ENCODE peak calls at places on chromosomes 11 and 22, in ten cellular contexts. P is OCI-LY7, B is natural killer cell, C is HCT116, X is heart right ventricle, I is mesothelial cell of epicardium, F is cardiac muscle cell, R is left lung, M is BE2C, L is cardiac fibroblast. Y is an unnamed sample.

GRCh38 chr11:20360650-20361049 is 2.9 kb upstream of the HTATIP2 start:
- DNase-seq in P (peak; percentile 19), B (no peak), C (no peak), X (no peak), I (no peak), F (no peak), R (no peak), M (no peak), L (peak; percentile 58), Y (no peak)

GRCh38 chr22:19937616-19938473 is 3.7 kb upstream of the COMT start:
- DNase-seq in P (no peak), B (no peak), C (no peak), X (no peak), I (no peak), F (no peak), R (peak; percentile 57), M (no peak), L (no peak), Y (no peak)

GRCh38 chr11:35555238-35555887 is 29.9 kb upstream of the PAMR1 start:
- DNase-seq in P (no peak), B (no peak), C (no peak), X (no peak), I (no peak), F (no peak), R (no peak), M (no peak), L (no peak), Y (no peak)

GRCh38 chr22:47548953-47549740 is 786.7 kb downstream of the TBC1D22A start:
- DNase-seq in P (no peak), B (no peak), C (no peak), X (no peak), I (no peak), F (no peak), R (no peak), M (no peak), L (no peak), Y (no peak)

GRCh38 chr11:87173185-87174039 is 135.7 kb downstream of the TMEM135 start:
- DNase-seq in P (no peak), B (no peak), C (peak; percentile 56), X (no peak), I (no peak), F (no peak), R (no peak), M (no peak), L (peak; percentile 63), Y (no peak)

GRCh38 chr11:78417175-78417887 is at the start of gene GAB2:
- DNase-seq in P (no peak), B (no peak), C (no peak), X (no peak), I (no peak), F (no peak), R (peak; percentile 53), M (no peak), L (no peak), Y (no peak)

GRCh38 chr11:17423533-17424310 is 35.3 kb upstream of the KCNJ11 start:
- DNase-seq in P (no peak), B (no peak), C (no peak), X (no peak), I (no peak), F (no peak), R (no peak), M (no peak), L (no peak), Y (no peak)

GRCh38 chr11:503179-503981 is 3.7 kb downstream of the RNH1 start:
- DNase-seq in P (no peak), B (no peak), C (no peak), X (no peak), I (no peak), F (no peak), R (peak; percentile 83), M (no peak), L (peak; percentile 86), Y (no peak)

GRCh38 chr11:18705651-18706281 is 7.2 kb downstream of the TMEM86A start:
- DNase-seq in P (no peak), B (no peak), C (no peak), X (no peak), I (no peak), F (peak; percentile 46), R (peak; percentile 48), M (peak; percentile 14), L (no peak), Y (no peak)

GRCh38 chr11:125968363-125968762 is 22.5 kb downstream of the VSIG10L2 start:
- DNase-seq in P (no peak), B (no peak), C (no peak), X (no peak), I (no peak), F (no peak), R (no peak), M (no peak), L (peak; percentile 14), Y (no peak)

GRCh38 chr11:111554532-111554931 is 14.0 kb downstream of the LAYN start:
- DNase-seq in P (no peak), B (no peak), C (no peak), X (no peak), I (no peak), F (no peak), R (no peak), M (no peak), L (no peak), Y (no peak)

DNA sequence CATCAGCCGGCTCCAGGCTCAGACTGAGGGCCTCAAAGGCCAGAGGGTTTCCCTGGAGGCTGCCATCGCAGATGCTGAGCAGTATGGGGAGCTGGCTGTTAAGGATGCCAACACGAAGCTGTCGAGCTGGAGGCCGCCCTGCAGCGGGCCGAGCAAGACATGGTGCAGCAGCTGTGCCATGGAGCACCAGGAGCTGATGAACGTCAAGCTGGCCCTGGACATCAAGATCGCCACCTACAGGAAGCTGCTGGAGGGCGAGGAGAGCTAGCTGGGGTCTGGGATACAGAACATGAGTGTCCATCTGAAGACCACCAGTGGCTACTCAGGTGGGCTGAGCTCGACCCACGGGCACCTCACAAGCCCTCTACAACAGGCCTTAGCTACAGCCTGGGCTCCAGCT is 4.0 kb upstream of the SCUBE2 start:
- DNase-seq in P (no peak), B (no peak), C (no peak), X (no peak), I (no peak), F (no peak), R (no peak), M (no peak), L (no peak), Y (no peak)
- TF ChIP-seq CTCF in P (peak; percentile 47), B (no peak), C (peak; percentile 47), X (peak; percentile 20), I (no peak), F (peak; percentile 26), R (no peak), M (peak; percentile 35), L (no peak), Y (no peak)

DNA sequence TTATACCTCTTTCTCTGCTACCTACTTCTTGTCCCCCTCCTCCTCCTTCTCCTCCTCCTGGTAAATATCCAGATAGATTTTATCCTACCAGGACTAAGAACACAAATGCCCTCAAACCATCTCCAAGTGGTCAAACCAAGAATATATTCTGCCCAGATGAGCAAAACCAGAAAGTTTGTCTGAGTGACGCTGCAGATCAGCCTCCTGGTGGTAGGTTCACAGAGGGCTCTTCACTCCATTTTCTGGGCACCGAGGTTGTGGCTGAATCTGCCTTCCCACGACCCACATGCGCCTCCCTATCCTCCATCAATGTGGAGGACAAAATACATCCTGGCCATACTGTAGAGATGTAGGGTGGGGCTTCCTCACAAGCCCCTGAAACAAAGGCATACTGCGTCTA is 543.6 kb downstream of the MN1 start:
- DNase-seq in P (no peak), B (no peak), C (no peak), X (no peak), I (no peak), F (no peak), R (no peak), M (no peak), L (no peak), Y (no peak)
- TF ChIP-seq CTCF in P (no peak), B (no peak), C (peak; percentile 26), X (no peak), I (no peak), F (peak; percentile 21), R (no peak), M (peak; percentile 27), L (no peak), Y (no peak)

GRCh38 chr11:76265771-76266241 is 59.5 kb upstream of the WNT11 start:
- DNase-seq in P (no peak), B (no peak), C (no peak), X (no peak), I (no peak), F (no peak), R (no peak), M (no peak), L (peak; percentile 39), Y (no peak)
- TF ChIP-seq CTCF in P (no peak), B (no peak), C (no peak), X (no peak), I (no peak), F (no peak), R (no peak), M (no peak), L (no peak), Y (no peak)

GRCh38 chr11:114172055-114172861 is 112.7 kb downstream of the ZBTB16 start:
- DNase-seq in P (no peak), B (no peak), C (no peak), X (no peak), I (no peak), F (no peak), R (no peak), M (no peak), L (no peak), Y (no peak)

GRCh38 chr11:114172871-114173444 is 113.4 kb downstream of the ZBTB16 start:
- DNase-seq in P (peak; percentile 19), B (no peak), C (no peak), X (peak; percentile 67), I (no peak), F (peak; percentile 51), R (no peak), M (no peak), L (no peak), Y (no peak)

GRCh38 chr11:114169321-114169749 is 109.8 kb downstream of the ZBTB16 start:
- DNase-seq in P (no peak), B (no peak), C (no peak), X (no peak), I (no peak), F (no peak), R (no peak), M (no peak), L (no peak), Y (no peak)

GRCh38 chr11:114170226-114170625 is 110.7 kb downstream of the ZBTB16 start:
- DNase-seq in P (no peak), B (no peak), C (no peak), X (no peak), I (no peak), F (no peak), R (no peak), M (no peak), L (no peak), Y (no peak)

DNA sequence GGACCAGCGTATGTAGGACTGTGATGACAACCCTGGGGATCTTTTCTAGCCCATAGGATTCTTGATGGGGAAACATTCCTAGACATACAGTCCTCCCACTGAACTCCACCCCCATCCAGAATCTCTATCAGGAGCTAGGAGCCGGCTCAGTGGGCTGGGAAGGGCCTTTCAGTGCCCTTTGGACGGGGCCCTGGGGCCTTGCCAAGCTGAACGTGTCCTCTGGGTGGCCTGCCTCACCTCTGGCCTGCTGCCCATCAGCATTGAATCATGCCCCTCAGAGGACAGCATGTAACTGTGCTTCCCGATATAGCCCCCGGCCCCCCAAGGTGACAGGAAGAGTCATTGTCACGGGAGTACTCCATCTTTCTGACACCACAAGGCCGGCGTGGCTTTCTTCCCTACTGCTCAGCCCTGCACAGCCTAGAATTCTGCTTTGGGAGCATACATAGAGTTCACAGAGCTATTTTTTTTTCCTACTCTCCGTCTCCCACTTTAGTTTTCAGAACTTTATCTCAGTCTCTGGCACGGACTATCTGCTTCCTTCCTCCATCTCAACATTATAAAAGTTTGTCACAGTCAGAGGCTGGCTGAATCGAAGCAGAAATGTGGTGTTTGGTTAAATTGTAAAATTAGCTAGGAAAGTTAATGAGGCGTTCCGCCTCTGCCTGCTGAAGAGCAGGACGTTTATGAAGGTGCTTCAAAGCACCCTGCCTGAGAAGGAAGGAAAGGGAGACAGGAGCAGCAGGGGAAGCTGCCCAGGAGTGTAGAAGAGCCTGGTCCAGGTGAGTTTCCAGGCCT is 111.9 kb downstream of the ZBTB16 start:
- DNase-seq in P (no peak), B (no peak), C (no peak), X (peak; percentile 89), I (no peak), F (peak; percentile 58), R (peak; percentile 61), M (no peak), L (peak; percentile 76), Y (no peak)
- TF ChIP-seq CTCF in P (no peak), B (no peak), C (no peak), X (no peak), I (no peak), F (no peak), R (no peak), M (no peak), L (no peak), Y (no peak)